ENCODE peak calls at places on chromosome 10, in five cellular contexts. J is lower lobe of right lung; O is A673; C is activated CD8-positive, alpha-beta T cell treated with anti-CD3 and anti-CD28 coated beads for 36 hours; Z is uterus. F is an unnamed sample.

GRCh38 chr10:52443419-52444388 is 129.6 kb downstream of the DKK1 start:
- DNase-seq in J (no peak), O (peak), C (no peak), Z (no peak), F (no peak)

GRCh38 chr10:77673515-77674140 is 36.0 kb upstream of the KCNMA1 start:
- DNase-seq in J (no peak), O (no peak), C (no peak), Z (no peak), F (no peak)

GRCh38 chr10:26296351-26296750 is 79.8 kb downstream of the GAD2 start:
- DNase-seq in J (no peak), O (no peak), C (no peak), Z (no peak), F (no peak)

GRCh38 chr10:91159254-91159783 is 61.1 kb upstream of the PCGF5 start:
- DNase-seq in J (no peak), O (no peak), C (no peak), Z (no peak), F (no peak)

GRCh38 chr10:22317121-22317370 is 858 bp downstream of the COMMD3 start:
- DNase-seq in J (no peak), O (no peak), C (peak), Z (peak), F (no peak)

GRCh38 chr10:49089789-49090595 is 25.3 kb downstream of the VSTM4 start:
- DNase-seq in J (no peak), O (no peak), C (no peak), Z (peak), F (no peak)

GRCh38 chr10:93189959-93190358 is 116.3 kb downstream of the CYP26A1 start:
- DNase-seq in J (no peak), O (no peak), C (no peak), Z (no peak), F (no peak)

GRCh38 chr10:123717336-123717735 is 51.2 kb downstream of the GPR26 start:
- DNase-seq in J (no peak), O (no peak), C (no peak), Z (no peak), F (no peak)

GRCh38 chr10:43170491-43170890 is 32.2 kb downstream of the CSGALNACT2 start:
- DNase-seq in J (no peak), O (peak), C (no peak), Z (no peak), F (no peak)

GRCh38 chr10:43130756-43131155 is 7.5 kb upstream of the CSGALNACT2 start:
- DNase-seq in J (no peak), O (no peak), C (peak), Z (no peak), F (no peak)

GRCh38 chr10:92238586-92239098 is 52.2 kb downstream of the CPEB3 start:
- DNase-seq in J (peak), O (no peak), C (no peak), Z (peak), F (no peak)

GRCh38 chr10:5565671-5566581 is 41.2 kb downstream of the CALML3 start:
- DNase-seq in J (peak), O (no peak), C (no peak), Z (peak), F (no peak)

GRCh38 chr10:126569513-126570447 is 100.7 kb downstream of the C10orf90 start:
- DNase-seq in J (no peak), O (peak), C (no peak), Z (no peak), F (no peak)

GRCh38 chr10:31757374-31757773 is 171.3 kb downstream of the ARHGAP12 start:
- DNase-seq in J (no peak), O (no peak), C (no peak), Z (peak), F (no peak)

GRCh38 chr10:128463991-128464755 is 337.9 kb upstream of the MKI67 start:
- DNase-seq in J (no peak), O (peak), C (peak), Z (peak), F (peak)

GRCh38 chr10:7971949-7972348 is 82.5 kb upstream of the GATA3 start:
- DNase-seq in J (no peak), O (peak), C (no peak), Z (no peak), F (no peak)

GRCh38 chr10:33706191-33706590 is 371.7 kb upstream of the NRP1 start:
- DNase-seq in J (no peak), O (no peak), C (no peak), Z (peak), F (no peak)

GRCh38 chr10:74121368-74121767 is 29.3 kb downstream of the AP3M1 start:
- DNase-seq in J (no peak), O (no peak), C (no peak), Z (no peak), F (no peak)

GRCh38 chr10:122181055-122181732 is 89.9 kb upstream of the BTBD16 start:
- DNase-seq in J (no peak), O (no peak), C (no peak), Z (no peak), F (no peak)

DNA sequence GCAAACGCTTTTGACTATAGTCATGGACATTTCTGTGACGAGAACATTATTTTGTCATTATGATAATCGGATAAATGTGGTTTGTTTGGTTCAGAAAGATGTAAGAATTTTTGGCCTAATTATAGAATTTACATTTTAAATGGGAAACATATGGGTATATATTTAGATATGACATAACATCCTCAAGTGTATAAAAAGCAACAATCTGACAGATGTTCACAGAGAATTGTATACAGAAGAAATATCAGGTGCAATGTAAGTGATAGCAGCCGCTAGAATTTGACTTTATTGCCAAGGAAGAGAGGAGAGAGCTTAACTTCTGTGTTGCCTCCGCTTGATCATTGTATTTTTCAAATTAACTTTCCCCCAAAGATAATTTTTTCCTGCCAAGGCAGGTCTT is 186.4 kb upstream of the PRKCQ start:
- DNase-seq in J (no peak), O (no peak), C (no peak), Z (no peak), F (no peak)
- TF ChIP-seq CTCF in J (no peak), O (no peak), C (no peak), Z (no peak), F (no peak)

GRCh38 chr10:117503170-117503885 is 39.2 kb upstream of the EMX2 start:
- DNase-seq in J (no peak), O (peak), C (no peak), Z (no peak), F (no peak)
- TF ChIP-seq CTCF in J (no peak), O (no peak), C (no peak), Z (no peak), F (no peak)

GRCh38 chr10:29119374-29119773 is 169.5 kb upstream of the LYZL1 start:
- DNase-seq in J (peak), O (peak), C (peak), Z (peak), F (peak)
- TF ChIP-seq CTCF in J (peak), O (peak), C (peak), Z (no peak), F (peak)

GRCh38 chr10:125144693-125145623 is 15.4 kb downstream of the CTBP2 start:
- DNase-seq in J (peak), O (peak), C (peak), Z (no peak), F (peak)
- TF ChIP-seq CTCF in J (peak), O (peak), C (no peak), Z (peak), F (no peak)

DNA sequence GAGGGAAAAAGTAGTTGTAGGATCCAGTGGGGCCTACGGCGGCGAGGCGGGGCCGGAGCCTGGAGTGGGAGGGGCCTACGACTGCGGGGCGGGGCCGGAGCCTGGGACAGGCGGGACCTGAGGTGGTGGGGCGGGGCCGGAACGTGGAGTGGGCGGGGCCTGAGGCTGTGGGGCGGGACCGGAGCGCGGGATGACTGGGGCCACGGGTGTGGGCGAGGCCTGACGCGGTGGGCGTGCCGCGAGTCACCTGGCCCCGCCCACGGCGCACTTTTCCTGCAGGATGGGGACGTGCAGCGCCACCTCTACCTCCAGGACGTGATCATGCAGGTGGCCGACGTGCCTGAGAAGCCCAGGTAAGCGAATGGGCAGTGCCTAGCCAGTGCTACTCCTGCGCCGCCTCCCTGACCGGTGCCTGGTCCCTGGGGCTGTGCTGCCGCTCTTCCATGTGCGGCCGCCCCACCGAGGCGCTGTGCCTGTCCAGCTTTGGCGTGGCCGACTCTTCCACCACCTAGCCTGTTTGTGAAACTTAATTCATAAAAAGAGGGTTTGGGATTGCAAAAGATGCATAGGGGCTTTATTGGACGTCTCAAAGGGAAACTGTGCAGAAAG is 501 bp downstream of the ZNF511 start:
- DNase-seq in J (peak), O (peak), C (peak), Z (peak), F (peak)
- TF ChIP-seq CTCF in J (no peak), O (no peak), C (no peak), Z (no peak), F (no peak)

DNA sequence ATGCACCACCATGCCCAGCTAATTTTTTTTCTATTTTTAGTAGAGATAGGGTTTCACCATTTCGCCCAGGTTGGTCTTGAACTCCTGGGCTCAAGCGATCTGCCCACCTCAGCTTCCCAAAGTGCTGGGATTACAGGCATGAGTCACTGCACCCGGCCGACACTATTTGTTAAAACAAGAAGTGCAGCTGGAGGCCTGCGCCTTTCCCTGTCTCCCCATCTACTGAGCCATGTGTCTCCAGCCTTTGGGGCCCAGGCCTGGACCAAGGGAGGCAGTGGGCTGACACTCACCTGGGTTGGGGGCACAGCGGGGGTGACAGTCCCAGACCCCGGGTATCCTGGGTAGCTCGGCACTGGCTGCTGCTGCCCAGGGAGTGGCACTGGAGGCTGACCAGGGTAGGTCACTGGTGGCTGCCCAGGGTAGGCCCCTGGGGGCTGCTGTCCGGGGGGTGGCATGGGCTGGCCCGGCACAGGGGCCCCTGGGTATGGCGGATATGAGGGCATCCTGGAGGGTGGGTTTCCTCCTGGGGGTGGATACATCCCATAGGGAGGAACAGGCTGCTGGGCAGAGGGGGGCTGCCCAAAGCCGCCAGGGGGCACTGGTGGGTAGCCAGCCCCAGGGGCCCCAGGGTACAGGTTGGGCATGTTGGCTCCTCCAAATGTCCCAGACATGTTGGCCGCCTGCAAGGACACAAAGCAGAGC is 36.3 kb downstream of the PLAC9 start:
- DNase-seq in J (no peak), O (no peak), C (no peak), Z (no peak), F (peak)
- TF ChIP-seq CTCF in J (peak), O (no peak), C (no peak), Z (no peak), F (peak)

DNA sequence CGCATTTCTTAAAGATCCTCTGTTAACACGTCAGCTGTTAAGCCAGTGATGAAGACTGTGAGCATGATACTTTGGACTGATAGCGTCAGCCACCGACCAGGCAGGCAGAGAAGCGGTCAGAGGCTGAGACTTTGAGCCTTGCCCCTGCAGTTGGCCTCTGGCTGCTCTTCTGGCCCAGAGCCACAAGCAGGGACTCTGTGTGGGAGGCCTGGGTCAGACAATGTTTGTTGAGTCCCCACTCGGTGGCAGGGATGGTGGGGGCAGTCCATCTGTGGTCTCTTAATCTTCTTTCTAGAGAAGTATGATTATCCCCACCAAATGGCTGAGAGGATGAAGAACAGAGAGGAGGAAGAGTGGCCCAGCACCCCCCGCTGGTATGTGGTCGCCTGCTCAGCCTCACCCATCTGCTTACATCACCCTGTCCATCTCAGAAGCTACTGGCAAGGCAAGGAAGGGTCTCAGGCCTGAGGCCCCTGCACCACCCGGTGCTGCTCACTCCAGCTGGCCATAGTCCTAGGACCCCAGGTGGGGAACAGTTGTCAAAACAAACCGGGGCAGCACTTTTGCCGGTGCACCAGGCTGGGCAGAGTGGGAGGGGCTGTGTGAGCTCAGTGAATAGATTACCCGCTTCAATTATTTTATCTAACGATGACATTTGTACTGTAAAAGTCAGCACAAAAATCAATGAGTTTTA is 202.9 kb downstream of the GRID1 start:
- DNase-seq in J (no peak), O (no peak), C (no peak), Z (no peak), F (no peak)
- TF ChIP-seq CTCF in J (no peak), O (no peak), C (no peak), Z (no peak), F (no peak)

GRCh38 chr10:115141254-115141653 is 48.1 kb downstream of the ATRNL1 start:
- DNase-seq in J (no peak), O (peak), C (no peak), Z (no peak), F (no peak)

DNA sequence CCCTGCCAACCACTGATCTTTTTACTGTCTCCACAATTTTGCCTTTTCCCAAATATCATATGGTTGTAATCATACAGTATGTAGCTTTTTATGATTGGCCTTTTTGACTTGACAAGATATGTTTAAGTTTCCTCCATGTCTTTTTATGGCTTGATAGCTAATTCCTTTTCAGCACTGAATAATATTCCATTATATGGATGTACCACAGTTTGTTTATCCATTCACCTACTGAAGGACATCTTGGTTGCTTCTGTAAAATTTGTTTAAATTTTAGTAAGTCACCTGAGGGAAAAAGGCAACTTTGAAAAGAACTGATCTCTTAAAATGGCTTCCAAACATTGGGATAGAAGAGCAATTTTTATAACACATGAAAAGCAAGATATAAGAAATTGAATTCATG is 43.5 kb downstream of the ATRNL1 start:
- DNase-seq in J (no peak), O (no peak), C (no peak), Z (no peak), F (no peak)
- TF ChIP-seq CTCF in J (no peak), O (no peak), C (no peak), Z (no peak), F (no peak)

GRCh38 chr10:2938869-2939268 is 128.5 kb upstream of the PFKP start:
- DNase-seq in J (no peak), O (no peak), C (no peak), Z (no peak), F (no peak)
- TF ChIP-seq CTCF in J (peak), O (peak), C (no peak), Z (no peak), F (no peak)

F was measured in endothelial cell.